ENCODE peak calls at places on chromosome 2, in five cellular contexts. V is fibroblast of lung, Z is heart left ventricle, G is AG09309, O is Panc1. X is an unnamed sample.

GRCh38 chr2:67771380-67771779 is 291.4 kb downstream of the C1D start:
- DNase-seq in V (no peak), Z (no peak), G (no peak), O (no peak), X (no peak)

GRCh38 chr2:15243762-15244161 is 317.4 kb downstream of the NBAS start:
- DNase-seq in V (peak), Z (no peak), G (no peak), O (no peak), X (no peak)

GRCh38 chr2:102801098-102801718 is 39.4 kb downstream of the TMEM182 start:
- DNase-seq in V (peak), Z (peak), G (no peak), O (no peak), X (peak)

GRCh38 chr2:239836021-239836765 is 188.9 kb downstream of the NDUFA10 start:
- DNase-seq in V (no peak), Z (no peak), G (no peak), O (no peak), X (no peak)

GRCh38 chr2:25912851-25913695 is 34.8 kb upstream of the ASXL2 start:
- DNase-seq in V (peak), Z (no peak), G (no peak), O (no peak), X (no peak)

GRCh38 chr2:226758886-226759660 is 40.5 kb downstream of the IRS1 start:
- DNase-seq in V (peak), Z (no peak), G (no peak), O (no peak), X (no peak)

GRCh38 chr2:173205375-173205774 is 129.7 kb downstream of the MAP3K20 start:
- DNase-seq in V (no peak), Z (peak), G (no peak), O (no peak), X (no peak)

GRCh38 chr2:68971591-68972231 is 2.7 kb upstream of the GKN1 start:
- DNase-seq in V (peak), Z (no peak), G (peak), O (no peak), X (no peak)

GRCh38 chr2:223580951-223581350 is 21.2 kb downstream of the SCG2 start:
- DNase-seq in V (peak), Z (no peak), G (no peak), O (no peak), X (no peak)

GRCh38 chr2:86556508-86556907 is 6.7 kb downstream of the CHMP3 start:
- DNase-seq in V (no peak), Z (no peak), G (no peak), O (no peak), X (no peak)

GRCh38 chr2:184598313-184599053 is at the start of gene ZNF804A:
- DNase-seq in V (peak), Z (peak), G (no peak), O (no peak), X (no peak)

GRCh38 chr2:11234309-11234708 is 79.0 kb downstream of the SLC66A3 start:
- DNase-seq in V (no peak), Z (no peak), G (no peak), O (no peak), X (no peak)

GRCh38 chr2:222859786-222860726 is 780 bp upstream of the ACSL3 start:
- DNase-seq in V (peak), Z (peak), G (no peak), O (no peak), X (no peak)

GRCh38 chr2:239595711-239596110 is 194.9 kb upstream of the HDAC4 start:
- DNase-seq in V (no peak), Z (no peak), G (no peak), O (no peak), X (no peak)

GRCh38 chr2:192749606-192750200 is 555.0 kb upstream of the TMEFF2 start:
- DNase-seq in V (peak), Z (no peak), G (no peak), O (no peak), X (no peak)

GRCh38 chr2:242001853-242002252 is 132.3 kb downstream of the RTP5 start:
- DNase-seq in V (no peak), Z (no peak), G (no peak), O (no peak), X (no peak)

GRCh38 chr2:127516031-127516430 is 10.3 kb downstream of the IWS1 start:
- DNase-seq in V (peak), Z (peak), G (peak), O (no peak), X (no peak)

GRCh38 chr2:120586507-120587283 is 149.0 kb upstream of the GLI2 start:
- DNase-seq in V (no peak), Z (no peak), G (no peak), O (no peak), X (no peak)

GRCh38 chr2:47174731-47175361 is 19.7 kb upstream of the STPG4 start:
- DNase-seq in V (peak), Z (peak), G (no peak), O (no peak), X (no peak)
- H3K4me3 ChIP-seq in V (peak), Z (peak), G (peak), O (peak), X (peak)

GRCh38 chr2:216371756-216372702 is at the start of gene MARCHF4:
- DNase-seq in V (peak), Z (peak), G (no peak), O (no peak), X (peak)

GRCh38 chr2:216370961-216371633 is 1.2 kb downstream of the MARCHF4 start:
- DNase-seq in V (no peak), Z (no peak), G (no peak), O (no peak), X (no peak)

GRCh38 chr2:216373896-216374295 is 1.6 kb upstream of the MARCHF4 start:
- DNase-seq in V (peak), Z (no peak), G (no peak), O (no peak), X (no peak)

GRCh38 chr2:216375288-216375687 is 3.0 kb upstream of the MARCHF4 start:
- DNase-seq in V (no peak), Z (no peak), G (no peak), O (no peak), X (no peak)

DNA sequence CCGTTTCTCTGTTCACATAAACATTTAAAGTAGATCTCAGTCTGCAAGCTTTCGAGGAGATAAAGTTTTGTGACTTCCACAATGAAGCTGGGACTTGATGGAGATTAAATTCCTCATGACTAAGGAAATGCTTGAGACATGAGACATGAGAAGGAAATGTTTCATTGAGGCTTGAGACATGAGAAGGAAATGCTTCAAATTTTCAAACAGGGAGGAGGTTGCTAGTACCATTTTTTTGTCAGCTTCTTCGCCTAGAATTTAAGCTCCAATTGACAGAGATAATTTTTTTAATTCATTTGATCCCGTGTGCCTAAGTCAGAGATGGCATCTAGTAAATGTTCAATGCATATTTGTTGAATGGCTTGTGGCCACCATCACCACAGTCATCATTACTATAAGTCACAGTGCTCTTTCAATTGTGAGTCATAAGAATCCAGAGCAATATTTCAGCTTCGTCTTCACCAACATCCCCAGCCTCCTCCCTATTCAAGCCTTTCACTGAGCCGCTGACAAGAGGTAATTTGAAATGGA is 543 bp upstream of the MARCHF4 start:
- DNase-seq in V (peak), Z (no peak), G (no peak), O (peak), X (no peak)
- H3K4me3 ChIP-seq in V (peak), Z (no peak), G (peak), O (peak), X (peak)

GRCh38 chr2:238435752-238436096 is 9.0 kb downstream of the ASB1 start:
- DNase-seq in V (no peak), Z (no peak), G (no peak), O (no peak), X (no peak)

GRCh38 chr2:238431431-238431830 is 4.7 kb downstream of the ASB1 start:
- DNase-seq in V (no peak), Z (no peak), G (no peak), O (no peak), X (no peak)

GRCh38 chr2:238433941-238434845 is 7.5 kb downstream of the ASB1 start:
- DNase-seq in V (peak), Z (no peak), G (peak), O (no peak), X (no peak)

GRCh38 chr2:238433300-238433915 is 6.7 kb downstream of the ASB1 start:
- DNase-seq in V (no peak), Z (no peak), G (no peak), O (no peak), X (no peak)

DNA sequence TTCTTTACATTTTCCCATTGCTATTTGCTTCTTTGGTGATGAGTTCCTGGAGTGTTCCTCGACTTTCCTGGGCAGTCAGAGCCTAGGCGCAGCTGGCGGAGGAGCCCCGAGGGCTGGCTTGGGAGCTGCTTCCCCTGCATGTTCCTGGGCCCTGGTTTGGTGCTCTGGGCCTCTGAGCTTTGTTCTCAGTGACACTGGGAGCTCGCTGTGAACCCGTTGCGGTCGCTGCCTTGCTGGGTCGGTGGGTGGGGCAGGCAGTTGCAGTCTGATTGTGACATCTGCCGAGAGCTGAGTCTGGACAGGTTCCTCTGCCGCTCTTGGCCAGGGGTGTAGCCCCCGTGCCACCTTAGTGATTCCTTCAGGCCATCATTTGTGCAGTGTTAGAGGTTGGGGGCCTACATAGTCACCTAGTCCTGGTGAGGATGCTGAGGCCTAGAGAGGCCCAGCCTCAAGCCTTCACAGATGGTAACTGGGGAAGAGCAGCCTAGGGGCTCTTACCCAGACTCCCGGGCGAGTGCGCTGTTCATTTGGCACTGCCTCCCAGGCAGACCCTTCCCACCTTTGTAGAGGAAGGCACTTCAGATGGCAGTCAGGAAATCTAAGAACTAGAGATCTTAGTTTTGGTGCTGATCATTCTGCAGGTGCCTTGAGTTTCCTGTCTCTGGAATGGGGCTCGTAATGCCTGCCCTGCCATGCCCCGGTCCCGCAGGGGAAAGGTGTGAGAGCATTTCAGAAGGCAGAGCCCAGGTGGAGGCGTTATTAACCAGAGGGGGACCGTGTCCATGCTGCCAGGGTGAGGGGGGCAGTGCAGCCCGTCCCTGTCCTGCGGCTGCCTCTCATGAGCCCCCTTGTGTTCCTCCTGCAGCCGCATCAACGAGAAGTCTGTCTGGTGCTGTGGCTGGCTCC is 8.4 kb downstream of the ASB1 start:
- DNase-seq in V (no peak), Z (no peak), G (no peak), O (no peak), X (no peak)
- H3K4me3 ChIP-seq in V (no peak), Z (no peak), G (no peak), O (no peak), X (no peak)

GRCh38 chr2:9373505-9373904 is 49.8 kb downstream of the ITGB1BP1 start:
- DNase-seq in V (no peak), Z (no peak), G (no peak), O (no peak), X (no peak)

GRCh38 chr2:9370746-9371145 is 52.6 kb downstream of the ITGB1BP1 start:
- DNase-seq in V (no peak), Z (no peak), G (no peak), O (no peak), X (no peak)

GRCh38 chr2:9374071-9374730 is 49.1 kb downstream of the ITGB1BP1 start:
- DNase-seq in V (no peak), Z (no peak), G (no peak), O (no peak), X (no peak)

GRCh38 chr2:9375857-9376428 is 47.4 kb downstream of the ITGB1BP1 start:
- DNase-seq in V (no peak), Z (no peak), G (no peak), O (no peak), X (no peak)

GRCh38 chr2:9373047-9373446 is 50.3 kb downstream of the ITGB1BP1 start:
- DNase-seq in V (no peak), Z (no peak), G (no peak), O (no peak), X (no peak)
- H3K4me3 ChIP-seq in V (no peak), Z (no peak), G (no peak), O (no peak), X (no peak)

X was measured in iPS DF 6.9.